ENCODE peak calls at places on chromosome 11, in ten cellular contexts. Q, W, R, H, J, Z, S, Y, N and I are unnamed samples.

GRCh38 chr11:134524876-134525845 is 113.1 kb upstream of the B3GAT1 start:
- DNase-seq in Q (no peak), W (peak), R (no peak), H (no peak), J (no peak), Z (no peak), S (no peak), Y (no peak), N (no peak), I (no peak)

GRCh38 chr11:125770583-125770982 is 8.0 kb downstream of the PATE2 start:
- DNase-seq in Q (no peak), W (no peak), R (no peak), H (no peak), J (no peak), Z (no peak), S (no peak), Y (no peak), N (no peak), I (no peak)

GRCh38 chr11:43359432-43359818 is 705 bp downstream of the TTC17 start:
- DNase-seq in Q (peak), W (no peak), R (no peak), H (peak), J (no peak), Z (peak), S (no peak), Y (no peak), N (no peak), I (no peak)

GRCh38 chr11:76772100-76772782 is 10.9 kb upstream of the TSKU start:
- DNase-seq in Q (peak), W (no peak), R (no peak), H (no peak), J (no peak), Z (no peak), S (no peak), Y (no peak), N (no peak), I (no peak)

GRCh38 chr11:7899418-7899817 is 31.6 kb downstream of the OR10A6 start:
- DNase-seq in Q (no peak), W (no peak), R (no peak), H (no peak), J (no peak), Z (no peak), S (no peak), Y (no peak), N (no peak), I (no peak)

GRCh38 chr11:66951927-66952337 is 6.3 kb downstream of the PC start:
- DNase-seq in Q (peak), W (no peak), R (peak), H (no peak), J (no peak), Z (no peak), S (no peak), Y (no peak), N (no peak), I (peak)

GRCh38 chr11:7643323-7643722 is 30.0 kb downstream of the CYB5R2 start:
- DNase-seq in Q (no peak), W (no peak), R (no peak), H (no peak), J (no peak), Z (no peak), S (no peak), Y (no peak), N (no peak), I (no peak)

GRCh38 chr11:12245549-12245986 is 131.8 kb upstream of the PARVA start:
- DNase-seq in Q (peak), W (no peak), R (no peak), H (no peak), J (no peak), Z (no peak), S (no peak), Y (no peak), N (no peak), I (no peak)

GRCh38 chr11:65418431-65418680 is 4.2 kb upstream of the NEAT1 start:
- DNase-seq in Q (no peak), W (no peak), R (no peak), H (no peak), J (no peak), Z (no peak), S (no peak), Y (no peak), N (no peak), I (no peak)

GRCh38 chr11:71307811-71308645 is 55.7 kb upstream of the SHANK2 start:
- DNase-seq in Q (no peak), W (peak), R (no peak), H (no peak), J (no peak), Z (no peak), S (peak), Y (peak), N (no peak), I (peak)

GRCh38 chr11:122101625-122102291 is 14.3 kb downstream of the BLID start:
- DNase-seq in Q (peak), W (peak), R (no peak), H (peak), J (no peak), Z (peak), S (peak), Y (peak), N (peak), I (peak)

GRCh38 chr11:13140028-13140870 is 131.1 kb downstream of the RASSF10 start:
- DNase-seq in Q (peak), W (no peak), R (peak), H (no peak), J (no peak), Z (peak), S (no peak), Y (no peak), N (no peak), I (no peak)

GRCh38 chr11:28838741-28839140 is 730.6 kb downstream of the METTL15 start:
- DNase-seq in Q (peak), W (no peak), R (no peak), H (no peak), J (no peak), Z (no peak), S (no peak), Y (no peak), N (no peak), I (no peak)

GRCh38 chr11:2662430-2663299 is 37.1 kb downstream of the KCNQ1OT1 start:
- DNase-seq in Q (no peak), W (no peak), R (no peak), H (no peak), J (no peak), Z (no peak), S (peak), Y (peak), N (no peak), I (peak)

DNA sequence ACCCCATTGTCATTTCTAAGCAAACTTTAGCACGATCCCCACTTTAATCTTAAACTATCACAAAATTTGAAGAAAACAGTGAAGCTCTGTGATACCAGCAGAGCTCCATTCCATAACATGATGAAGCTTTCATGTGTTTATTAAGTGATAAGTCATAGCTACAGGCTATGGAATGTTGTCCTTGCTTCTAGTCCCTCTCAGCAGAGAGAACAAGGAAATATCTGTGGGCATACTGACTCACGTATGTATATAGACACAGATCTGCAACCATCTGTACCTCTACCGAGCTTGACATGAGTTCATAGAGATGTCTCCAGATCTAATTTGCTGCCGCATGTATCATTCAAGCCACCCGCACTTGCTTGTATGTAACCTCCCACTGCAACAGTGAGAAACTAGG is 588.9 kb downstream of the ETS1 start:
- DNase-seq in Q (peak), W (no peak), R (no peak), H (no peak), J (no peak), Z (peak), S (no peak), Y (no peak), N (no peak), I (no peak)
- TF ChIP-seq CTCF in Q (no peak), W (no peak), R (no peak), H (no peak), J (no peak), Z (no peak), S (no peak), Y (no peak), N (no peak), I (no peak)

DNA sequence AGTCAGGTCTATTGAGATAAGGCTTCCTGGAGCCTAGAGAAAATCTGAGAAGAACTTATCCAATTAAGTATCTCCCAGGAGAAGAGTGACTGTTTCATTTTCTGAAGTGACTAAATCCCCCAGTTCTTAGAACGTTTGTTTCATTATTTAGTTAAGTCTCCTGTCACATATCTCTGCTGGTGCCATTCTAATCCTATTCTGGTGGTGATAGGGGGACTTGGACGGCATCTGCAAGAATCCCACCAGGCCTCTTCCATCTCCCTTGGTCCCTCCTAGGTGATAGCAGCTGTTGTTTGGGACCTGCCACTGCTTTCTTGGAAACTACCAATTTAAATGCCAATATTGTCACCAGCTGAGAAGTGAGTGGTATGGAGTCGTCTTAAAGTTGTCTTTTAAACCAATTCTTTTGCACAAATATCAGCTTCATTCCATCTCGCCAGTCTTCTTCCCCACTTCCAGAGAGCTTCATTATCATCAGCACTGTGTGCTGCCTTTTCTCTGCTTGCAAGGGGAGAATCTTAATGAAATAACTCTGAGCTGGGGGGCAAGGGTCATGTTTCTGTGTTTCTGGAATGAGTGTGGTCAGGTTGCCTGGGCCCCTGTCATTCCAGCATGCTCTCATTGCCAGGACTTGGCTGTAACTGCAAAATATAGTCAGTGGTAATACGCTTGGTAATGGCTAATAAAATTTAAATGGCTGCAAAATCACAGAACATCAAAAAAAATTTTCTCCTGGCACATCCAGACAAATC is 104.8 kb downstream of the LDLRAD3 start:
- DNase-seq in Q (peak), W (no peak), R (no peak), H (no peak), J (no peak), Z (no peak), S (no peak), Y (no peak), N (no peak), I (no peak)
- TF ChIP-seq CTCF in Q (no peak), W (no peak), R (no peak), H (no peak), J (no peak), Z (no peak), S (no peak), Y (no peak), N (no peak), I (no peak)

DNA sequence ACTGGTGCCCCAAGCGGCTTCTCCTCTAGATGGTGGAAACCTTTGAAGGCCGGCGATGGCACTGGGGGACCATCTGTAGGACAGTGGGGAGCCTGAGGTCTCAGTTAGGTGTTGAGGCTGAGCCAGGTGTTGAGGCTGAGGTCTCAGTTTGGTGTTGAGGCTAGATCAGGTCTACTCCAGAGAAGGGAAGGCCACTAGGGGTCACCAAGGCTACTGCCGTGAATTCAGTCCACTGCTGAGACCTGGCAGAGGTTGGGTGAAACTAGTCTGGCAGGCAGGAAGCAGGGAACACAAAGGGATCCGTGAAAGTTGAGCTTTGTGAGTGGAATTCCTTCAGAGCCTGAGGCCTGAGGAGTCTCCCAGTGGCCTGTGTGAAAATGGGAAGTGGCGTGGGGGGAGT is 123.8 kb upstream of the FGF3 start:
- DNase-seq in Q (no peak), W (peak), R (no peak), H (no peak), J (no peak), Z (peak), S (no peak), Y (no peak), N (no peak), I (no peak)
- TF ChIP-seq CTCF in Q (no peak), W (no peak), R (no peak), H (peak), J (no peak), Z (peak), S (peak), Y (no peak), N (peak), I (no peak)

GRCh38 chr11:103596323-103596722 is 440.1 kb upstream of the DDI1 start:
- DNase-seq in Q (no peak), W (no peak), R (no peak), H (no peak), J (no peak), Z (peak), S (no peak), Y (no peak), N (no peak), I (no peak)

GRCh38 chr11:103602846-103603245 is 433.6 kb upstream of the DDI1 start:
- DNase-seq in Q (no peak), W (no peak), R (no peak), H (no peak), J (no peak), Z (no peak), S (no peak), Y (no peak), N (no peak), I (no peak)

GRCh38 chr11:103604310-103604709 is 432.1 kb upstream of the DDI1 start:
- DNase-seq in Q (no peak), W (no peak), R (no peak), H (no peak), J (no peak), Z (no peak), S (no peak), Y (no peak), N (no peak), I (no peak)

DNA sequence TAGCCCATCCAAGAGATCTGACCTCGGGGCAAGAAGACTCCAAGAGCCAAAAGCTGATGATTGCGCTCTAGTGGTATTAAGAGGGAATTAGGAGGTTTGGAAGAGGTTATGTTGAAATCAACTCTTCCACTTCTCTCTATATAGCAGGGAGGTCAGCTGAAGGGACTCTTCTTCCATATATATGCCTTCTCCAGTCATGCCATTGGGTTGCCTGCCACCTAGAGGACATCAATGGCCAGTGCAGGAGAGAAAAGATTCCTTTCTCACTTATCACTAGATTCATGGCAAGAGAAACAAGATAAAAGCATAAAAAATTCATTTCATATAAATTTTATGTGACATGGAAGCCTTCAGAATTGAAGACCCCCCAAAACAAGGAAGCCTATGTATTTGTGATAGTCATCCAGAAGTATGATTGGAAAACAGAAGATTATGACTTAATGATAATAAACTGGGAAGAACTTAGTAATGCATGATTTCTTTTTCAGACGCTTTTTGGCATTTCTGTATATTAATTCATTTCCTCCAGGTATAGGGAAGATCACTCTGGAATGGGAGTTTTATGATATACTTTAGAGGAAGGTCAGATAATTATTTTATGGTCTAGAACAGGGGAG is 435.1 kb upstream of the DDI1 start:
- DNase-seq in Q (peak), W (no peak), R (peak), H (peak), J (no peak), Z (peak), S (no peak), Y (no peak), N (no peak), I (no peak)
- TF ChIP-seq CTCF in Q (peak), W (no peak), R (peak), H (peak), J (peak), Z (peak), S (peak), Y (peak), N (peak), I (peak)

DNA sequence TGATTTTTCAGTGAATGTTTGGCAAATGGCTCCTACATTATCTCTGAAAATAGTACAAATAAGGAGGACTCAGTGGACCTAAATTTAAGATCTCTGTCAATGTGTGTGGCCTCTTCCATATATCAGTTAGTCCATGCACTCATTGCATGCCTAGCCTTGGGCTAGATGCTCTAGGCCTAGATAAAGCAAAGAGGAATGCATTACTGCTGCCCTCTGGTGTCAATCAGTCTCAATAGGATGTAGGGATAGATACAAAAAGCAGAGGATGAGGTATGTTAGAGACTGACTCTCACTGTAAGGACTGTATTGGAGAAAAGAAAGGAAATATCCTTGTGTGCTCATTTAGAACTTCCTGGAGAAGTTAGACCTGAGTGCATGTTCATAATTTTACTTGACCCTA is 42.0 kb downstream of the MS4A2 start:
- DNase-seq in Q (no peak), W (no peak), R (no peak), H (peak), J (no peak), Z (peak), S (no peak), Y (no peak), N (peak), I (no peak)
- TF ChIP-seq CTCF in Q (no peak), W (no peak), R (no peak), H (peak), J (peak), Z (peak), S (peak), Y (peak), N (peak), I (peak)

DNA sequence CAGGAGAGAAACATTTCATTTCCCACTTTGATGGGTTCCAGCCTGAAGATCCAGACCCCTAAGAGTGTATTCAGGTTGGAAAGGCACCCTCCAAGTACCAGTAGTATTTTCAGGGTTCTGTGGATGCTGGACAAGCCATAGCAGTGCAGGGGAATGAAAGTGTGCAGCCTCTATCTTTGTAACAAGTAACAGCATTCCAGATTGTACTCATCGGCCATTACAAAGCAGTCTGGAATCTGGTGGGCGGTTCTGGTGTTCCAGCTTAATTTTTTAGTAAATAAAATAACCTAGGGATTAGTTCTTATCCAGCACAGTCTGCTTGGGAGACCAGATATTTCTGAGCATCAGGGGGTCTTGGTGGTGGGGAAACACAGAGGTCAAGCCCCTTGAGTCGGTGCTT is 22.6 kb downstream of the APLNR start:
- DNase-seq in Q (peak), W (no peak), R (peak), H (no peak), J (no peak), Z (peak), S (no peak), Y (no peak), N (no peak), I (no peak)
- TF ChIP-seq CTCF in Q (peak), W (no peak), R (no peak), H (no peak), J (no peak), Z (peak), S (no peak), Y (no peak), N (no peak), I (no peak)

DNA sequence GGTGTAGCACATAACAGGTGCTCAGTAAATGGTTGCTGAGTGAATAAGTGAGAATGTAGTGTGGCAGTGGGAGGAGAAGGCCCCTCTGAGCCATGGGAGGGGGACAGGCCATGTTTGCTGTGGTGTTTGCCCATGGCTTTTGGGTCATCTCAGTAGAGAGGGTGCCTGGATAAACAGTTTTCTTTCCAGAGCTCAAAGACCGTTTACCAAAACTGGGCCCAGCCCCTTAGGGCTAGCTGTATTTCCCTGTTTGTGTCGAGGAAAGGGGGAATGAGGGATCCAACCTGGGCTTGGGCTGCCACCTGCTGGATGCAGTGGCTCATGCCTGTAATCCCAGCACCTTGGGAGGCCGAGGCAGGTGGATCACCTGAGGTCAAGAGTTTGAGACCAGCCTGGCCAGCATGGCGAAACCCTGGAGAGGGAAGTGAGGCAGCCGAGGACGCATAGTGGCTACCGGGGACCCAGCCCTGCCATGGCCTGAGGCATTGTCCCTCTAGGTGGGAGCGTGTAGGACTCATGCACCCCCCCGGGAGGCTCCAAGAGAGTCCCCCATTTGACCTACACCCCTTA is 8.7 kb upstream of the LTO1 start:
- DNase-seq in Q (no peak), W (peak), R (no peak), H (no peak), J (no peak), Z (peak), S (no peak), Y (no peak), N (no peak), I (no peak)
- TF ChIP-seq CTCF in Q (peak), W (no peak), R (peak), H (peak), J (no peak), Z (peak), S (peak), Y (no peak), N (peak), I (peak)

GRCh38 chr11:62500066-62501035 is 46.3 kb downstream of the AHNAK start:
- DNase-seq in Q (no peak), W (no peak), R (no peak), H (no peak), J (no peak), Z (peak), S (no peak), Y (no peak), N (no peak), I (no peak)
- TF ChIP-seq CTCF in Q (no peak), W (no peak), R (no peak), H (no peak), J (no peak), Z (no peak), S (no peak), Y (no peak), N (no peak), I (no peak)